ENCODE peak calls at places on chromosomes 7 and 10, in four cellular contexts. M is Peyer's patch, X is AG04450, A is bronchial epithelial cell. U is an unnamed sample.

GRCh38 chr7:33719059-33719581 is 186.2 kb upstream of the BMPER start:
- DNase-seq in X (no peak), M (no peak), A (no peak), U (no peak)

GRCh38 chr7:12403287-12404181 is at the start of gene VWDE:
- DNase-seq in A (peak), X (no peak), M (peak), U (no peak)

GRCh38 chr7:76353744-76354143 is 5.0 kb downstream of the YWHAG start:
- DNase-seq in A (no peak), X (no peak), M (no peak), U (no peak)

GRCh38 chr10:130901311-130902165 is 410.0 kb downstream of the TCERG1L start:
- DNase-seq in A (no peak), X (no peak), M (no peak), U (no peak)

GRCh38 chr7:28083159-28083997 is 97.2 kb downstream of the JAZF1 start:
- DNase-seq in M (no peak), A (peak), X (no peak), U (peak)

GRCh38 chr7:1449501-1449900 is 9.8 kb downstream of the MICALL2 start:
- DNase-seq in X (no peak), A (no peak), M (no peak), U (no peak)

GRCh38 chr7:143003393-143004051 is 23.4 kb downstream of the OR9A2 start:
- DNase-seq in A (peak), M (no peak), X (peak), U (no peak)

GRCh38 chr10:116891208-116891607 is 41.9 kb downstream of the ENO4 start:
- DNase-seq in A (peak), M (no peak), X (peak), U (no peak)

GRCh38 chr7:130901209-130901783 is 167.3 kb upstream of the KLF14 start:
- DNase-seq in X (peak), A (peak), M (peak), U (no peak)

GRCh38 chr10:69800109-69800508 is 1.6 kb upstream of the COL13A1 start:
- DNase-seq in M (peak), A (peak), X (peak), U (no peak)

GRCh38 chr10:78300526-78300925 is 266.9 kb downstream of the RPS24 start:
- DNase-seq in M (peak), X (no peak), A (no peak), U (no peak)

GRCh38 chr7:131098527-131098926 is 229.1 kb upstream of the MKLN1 start:
- DNase-seq in X (no peak), M (no peak), A (no peak), U (no peak)

GRCh38 chr7:50714851-50715250 is 67.8 kb downstream of the GRB10 start:
- DNase-seq in X (no peak), M (no peak), A (peak), U (no peak)

GRCh38 chr10:127524229-127524628 is 24.9 kb upstream of the NPS start:
- DNase-seq in M (no peak), A (no peak), X (no peak), U (no peak)

GRCh38 chr10:100562806-100563293 is 27.1 kb downstream of the HIF1AN start:
- DNase-seq in X (no peak), M (no peak), A (peak), U (peak)

GRCh38 chr10:36494386-36494785 is 631.0 kb upstream of the ANKRD30A start:
- DNase-seq in M (no peak), A (peak), X (no peak), U (no peak)

GRCh38 chr7:117145952-117146475 is 176.8 kb downstream of the WNT2 start:
- DNase-seq in X (no peak), A (no peak), M (no peak), U (no peak)

GRCh38 chr10:28734940-28735759 is 57.8 kb downstream of the BAMBI start:
- DNase-seq in A (peak), X (peak), M (no peak), U (peak)

GRCh38 chr7:99881370-99881769 is 4.5 kb upstream of the OR2AE1 start:
- DNase-seq in X (no peak), A (no peak), M (no peak), U (no peak)

GRCh38 chr7:136526408-136527105 is 341.9 kb upstream of the CHRM2 start:
- DNase-seq in A (no peak), M (no peak), X (no peak), U (no peak)

GRCh38 chr7:130445008-130445407 is 4.2 kb upstream of the CEP41 start:
- DNase-seq in X (no peak), M (no peak), A (no peak), U (no peak)

GRCh38 chr7:112449353-112449752 is 907 bp upstream of the IFRD1 start:
- DNase-seq in X (no peak), A (peak), M (peak), U (no peak)

GRCh38 chr7:153886506-153887391 is 165.4 kb upstream of the DPP6 start:
- DNase-seq in M (no peak), X (no peak), A (no peak), U (no peak)

GRCh38 chr7:116030626-116031276 is at the start of gene TFEC:
- DNase-seq in A (peak), M (no peak), X (no peak), U (no peak)

GRCh38 chr7:55054252-55054651 is 35.4 kb downstream of the EGFR start:
- DNase-seq in A (no peak), X (no peak), M (no peak), U (no peak)

GRCh38 chr7:134421998-134422397 is 36.9 kb downstream of the AKR1B1 start:
- DNase-seq in X (no peak), M (no peak), A (peak), U (peak)

GRCh38 chr7:81574723-81575326 is 195.0 kb downstream of the HGF start:
- DNase-seq in X (peak), M (no peak), A (peak), U (no peak)

GRCh38 chr7:130994378-130995115 is 260.5 kb upstream of the KLF14 start:
- DNase-seq in A (peak), M (no peak), X (no peak), U (no peak)

GRCh38 chr10:43943825-43944360 is 295.2 kb upstream of the ZNF32 start:
- DNase-seq in M (no peak), X (no peak), A (no peak), U (no peak)

GRCh38 chr10:72277340-72277995 is 3.7 kb downstream of the DDIT4 start:
- DNase-seq in M (no peak), A (no peak), X (no peak), U (no peak)

GRCh38 chr7:98934267-98934666 is 55.9 kb downstream of the TRRAP start:
- DNase-seq in M (no peak), A (no peak), X (no peak), U (no peak)

GRCh38 chr7:152959610-152960009 is 200.1 kb downstream of the ACTR3B start:
- DNase-seq in A (no peak), X (no peak), M (no peak), U (no peak)

GRCh38 chr10:42973870-42974692 is 102.8 kb upstream of the RET start:
- DNase-seq in X (no peak), M (peak), A (no peak), U (no peak)

GRCh38 chr7:64799-65430 is 127.5 kb upstream of the FAM20C start:
- DNase-seq in X (no peak), M (no peak), A (no peak), U (no peak)

GRCh38 chr10:92263396-92263795 is 27.5 kb downstream of the CPEB3 start:
- DNase-seq in X (no peak), A (peak), M (no peak), U (no peak)

GRCh38 chr10:114070710-114071109 is 27.0 kb downstream of the ADRB1 start:
- DNase-seq in A (no peak), M (no peak), X (no peak), U (no peak)

GRCh38 chr10:97096327-97097153 is 89.2 kb downstream of the SLIT1 start:
- DNase-seq in M (no peak), A (no peak), X (no peak), U (no peak)

GRCh38 chr10:2279666-2280065 is 542.3 kb upstream of the ADARB2 start:
- DNase-seq in A (no peak), X (no peak), M (no peak), U (peak)

GRCh38 chr7:105270117-105270516 is 118.6 kb downstream of the SRPK2 start:
- DNase-seq in A (no peak), X (no peak), M (no peak), U (no peak)

GRCh38 chr10:59843733-59844132 is 62.6 kb downstream of the CCDC6 start:
- DNase-seq in X (no peak), M (no peak), A (no peak), U (no peak)
- H3K4me3 ChIP-seq in X (no peak), M (no peak), A (no peak), U (no peak)

DNA sequence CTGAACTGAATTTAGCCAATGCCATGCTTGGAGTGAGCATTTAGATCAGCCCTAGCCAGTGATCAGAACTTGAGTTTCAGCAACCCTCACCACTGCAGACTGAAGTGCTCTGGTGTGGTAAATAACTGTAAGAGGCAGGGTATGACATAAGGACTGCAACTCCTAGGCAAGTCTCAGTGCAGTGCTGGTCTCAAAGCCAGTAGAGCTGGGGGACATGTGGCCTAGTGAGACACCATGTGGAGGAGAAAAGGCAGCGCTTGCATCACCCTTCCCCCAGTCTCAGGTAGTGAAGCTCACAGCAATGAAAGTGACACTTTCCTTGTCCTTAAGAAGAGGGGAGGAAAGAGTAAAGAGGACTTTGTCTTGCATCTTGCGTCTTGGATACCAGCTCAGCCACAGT is 386.8 kb upstream of the POT1 start:
- DNase-seq in X (no peak), M (no peak), A (peak), U (peak)
- TF ChIP-seq CTCF in X (no peak), M (no peak), A (peak), U (peak)

GRCh38 chr10:71216363-71216695 is 4.0 kb downstream of the UNC5B start:
- DNase-seq in X (no peak), A (no peak), M (peak), U (no peak)
- H3K4me3 ChIP-seq in X (no peak), A (peak), M (no peak), U (no peak)

DNA sequence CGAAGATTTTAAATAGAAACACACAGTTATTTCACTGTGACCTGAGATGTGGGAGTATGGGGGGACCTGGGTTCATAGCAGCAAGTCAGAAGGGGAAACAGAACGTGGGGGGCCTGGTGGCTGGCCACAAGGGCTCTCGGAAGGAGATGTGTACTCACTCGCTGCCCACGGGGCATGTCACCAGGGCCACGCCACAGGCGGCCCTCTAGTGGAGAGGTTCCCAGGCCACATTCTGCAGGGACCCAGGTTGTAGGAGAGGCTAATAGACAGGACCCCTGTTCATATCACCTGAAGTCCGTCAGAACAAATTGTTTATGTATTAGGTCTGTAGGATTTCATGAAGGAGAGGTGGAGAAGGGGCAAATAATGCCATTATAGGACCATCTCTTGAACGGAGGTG is 25.1 kb upstream of the SVOPL start:
- DNase-seq in X (no peak), A (no peak), M (no peak), U (no peak)
- TF ChIP-seq CTCF in X (no peak), A (peak), M (no peak), U (peak)